ENCODE peak calls at places on chromosomes 1 and 21, in eight cellular contexts. One of them, this sample, is unnamed.
A peak's percentile ranks its signal among the peaks of the same experiment; 100 is the strongest.

GRCh38 chr1:155196893-155197638 is 10.6 kb downstream of the THBS3 start:
- DNase-seq in heart right ventricle: no peak
- DNase-seq in fibroblast of the aortic adventitia: peak; percentile 59
- DNase-seq in B cell: no peak
- DNase-seq in endodermal cell: no peak
- DNase-seq in BE2C: no peak
- DNase-seq in GM06990: no peak
- DNase-seq in colonic mucosa: no peak
- DNase-seq in this sample: no peak

GRCh38 chr1:168601051-168601450 is 24.6 kb downstream of the XCL1 start:
- DNase-seq in heart right ventricle: no peak
- DNase-seq in fibroblast of the aortic adventitia: peak; percentile 32
- DNase-seq in B cell: no peak
- DNase-seq in endodermal cell: no peak
- DNase-seq in BE2C: no peak
- DNase-seq in GM06990: no peak
- DNase-seq in colonic mucosa: no peak
- DNase-seq in this sample: no peak

GRCh38 chr1:28927442-28928305 is 13.3 kb downstream of the EPB41 start:
- DNase-seq in heart right ventricle: no peak
- DNase-seq in fibroblast of the aortic adventitia: peak; percentile 87
- DNase-seq in B cell: no peak
- DNase-seq in endodermal cell: no peak
- DNase-seq in BE2C: no peak
- DNase-seq in GM06990: no peak
- DNase-seq in colonic mucosa: no peak
- DNase-seq in this sample: no peak

GRCh38 chr21:30434033-30434631 is 4.1 kb downstream of the KRTAP13-4 start:
- DNase-seq in heart right ventricle: no peak
- DNase-seq in fibroblast of the aortic adventitia: peak; percentile 0
- DNase-seq in B cell: no peak
- DNase-seq in endodermal cell: peak; percentile 88
- DNase-seq in BE2C: peak; percentile 33
- DNase-seq in GM06990: no peak
- DNase-seq in colonic mucosa: peak; percentile 22
- DNase-seq in this sample: no peak

GRCh38 chr1:116988908-116989307 is 12.7 kb upstream of the CD101 start:
- DNase-seq in heart right ventricle: no peak
- DNase-seq in fibroblast of the aortic adventitia: no peak
- DNase-seq in B cell: no peak
- DNase-seq in endodermal cell: no peak
- DNase-seq in BE2C: no peak
- DNase-seq in GM06990: no peak
- DNase-seq in colonic mucosa: peak; percentile 27
- DNase-seq in this sample: no peak

GRCh38 chr21:37267269-37268185 is at the start of gene VPS26C:
- DNase-seq in heart right ventricle: peak; percentile 98
- DNase-seq in fibroblast of the aortic adventitia: peak; percentile 99
- DNase-seq in B cell: peak; percentile 89
- DNase-seq in endodermal cell: peak; percentile 99
- DNase-seq in BE2C: peak; percentile 99
- DNase-seq in GM06990: peak; percentile 100
- DNase-seq in colonic mucosa: peak; percentile 99
- DNase-seq in this sample: peak; percentile 95

GRCh38 chr1:210315529-210315928 is 13.2 kb upstream of the HHAT start:
- DNase-seq in heart right ventricle: no peak
- DNase-seq in fibroblast of the aortic adventitia: no peak
- DNase-seq in B cell: no peak
- DNase-seq in endodermal cell: no peak
- DNase-seq in BE2C: no peak
- DNase-seq in GM06990: no peak
- DNase-seq in colonic mucosa: no peak
- DNase-seq in this sample: no peak

GRCh38 chr1:94061513-94062443 is 59.2 kb downstream of the ABCA4 start:
- DNase-seq in heart right ventricle: peak; percentile 53
- DNase-seq in fibroblast of the aortic adventitia: peak; percentile 89
- DNase-seq in B cell: no peak
- DNase-seq in endodermal cell: peak; percentile 92
- DNase-seq in BE2C: peak; percentile 67
- DNase-seq in GM06990: no peak
- DNase-seq in colonic mucosa: peak; percentile 75
- DNase-seq in this sample: peak; percentile 73

GRCh38 chr1:29772584-29772983 is 536.3 kb downstream of the PTPRU start:
- DNase-seq in heart right ventricle: no peak
- DNase-seq in fibroblast of the aortic adventitia: no peak
- DNase-seq in B cell: no peak
- DNase-seq in endodermal cell: peak; percentile 22
- DNase-seq in BE2C: no peak
- DNase-seq in GM06990: no peak
- DNase-seq in colonic mucosa: no peak
- DNase-seq in this sample: no peak

GRCh38 chr1:183038913-183039312 is 15.7 kb downstream of the LAMC1 start:
- DNase-seq in heart right ventricle: no peak
- DNase-seq in fibroblast of the aortic adventitia: no peak
- DNase-seq in B cell: no peak
- DNase-seq in endodermal cell: no peak
- DNase-seq in BE2C: no peak
- DNase-seq in GM06990: no peak
- DNase-seq in colonic mucosa: no peak
- DNase-seq in this sample: no peak

GRCh38 chr1:67686272-67687197 is 1.5 kb downstream of the GADD45A start:
- DNase-seq in heart right ventricle: peak; percentile 72
- DNase-seq in fibroblast of the aortic adventitia: peak; percentile 100
- DNase-seq in B cell: peak; percentile 45
- DNase-seq in endodermal cell: peak; percentile 84
- DNase-seq in BE2C: peak; percentile 75
- DNase-seq in GM06990: peak; percentile 78
- DNase-seq in colonic mucosa: peak; percentile 76
- DNase-seq in this sample: peak; percentile 53

GRCh38 chr1:246153796-246154212 is 353.3 kb downstream of the SMYD3 start:
- DNase-seq in heart right ventricle: no peak
- DNase-seq in fibroblast of the aortic adventitia: peak; percentile 9
- DNase-seq in B cell: no peak
- DNase-seq in endodermal cell: no peak
- DNase-seq in BE2C: no peak
- DNase-seq in GM06990: no peak
- DNase-seq in colonic mucosa: no peak
- DNase-seq in this sample: no peak

GRCh38 chr1:7404046-7404742 is 366.9 kb upstream of the VAMP3 start:
- DNase-seq in heart right ventricle: no peak
- DNase-seq in fibroblast of the aortic adventitia: no peak
- DNase-seq in B cell: no peak
- DNase-seq in endodermal cell: peak; percentile 36
- DNase-seq in BE2C: no peak
- DNase-seq in GM06990: no peak
- DNase-seq in colonic mucosa: no peak
- DNase-seq in this sample: no peak

GRCh38 chr1:226632169-226632884 is 83.8 kb downstream of the STUM start:
- DNase-seq in heart right ventricle: no peak
- DNase-seq in fibroblast of the aortic adventitia: no peak
- DNase-seq in B cell: no peak
- DNase-seq in endodermal cell: peak; percentile 33
- DNase-seq in BE2C: no peak
- DNase-seq in GM06990: no peak
- DNase-seq in colonic mucosa: no peak
- DNase-seq in this sample: no peak

GRCh38 chr1:47986741-47987140 is 10.4 kb downstream of the TRABD2B start:
- DNase-seq in heart right ventricle: peak; percentile 65
- DNase-seq in fibroblast of the aortic adventitia: peak; percentile 50
- DNase-seq in B cell: no peak
- DNase-seq in endodermal cell: no peak
- DNase-seq in BE2C: no peak
- DNase-seq in GM06990: no peak
- DNase-seq in colonic mucosa: no peak
- DNase-seq in this sample: no peak

GRCh38 chr1:47981664-47982350 is 15.4 kb downstream of the TRABD2B start:
- DNase-seq in heart right ventricle: no peak
- DNase-seq in fibroblast of the aortic adventitia: no peak
- DNase-seq in B cell: no peak
- DNase-seq in endodermal cell: no peak
- DNase-seq in BE2C: no peak
- DNase-seq in GM06990: no peak
- DNase-seq in colonic mucosa: no peak
- DNase-seq in this sample: no peak

GRCh38 chr1:47985001-47985400 is 12.2 kb downstream of the TRABD2B start:
- DNase-seq in heart right ventricle: no peak
- DNase-seq in fibroblast of the aortic adventitia: no peak
- DNase-seq in B cell: no peak
- DNase-seq in endodermal cell: no peak
- DNase-seq in BE2C: no peak
- DNase-seq in GM06990: no peak
- DNase-seq in colonic mucosa: no peak
- DNase-seq in this sample: no peak

GRCh38 chr1:47983677-47984076 is 13.5 kb downstream of the TRABD2B start:
- DNase-seq in heart right ventricle: no peak
- DNase-seq in fibroblast of the aortic adventitia: no peak
- DNase-seq in B cell: no peak
- DNase-seq in endodermal cell: no peak
- DNase-seq in BE2C: no peak
- DNase-seq in GM06990: no peak
- DNase-seq in colonic mucosa: no peak
- DNase-seq in this sample: no peak

GRCh38 chr1:47984175-47984789 is 12.9 kb downstream of the TRABD2B start:
- DNase-seq in heart right ventricle: peak; percentile 57
- DNase-seq in fibroblast of the aortic adventitia: no peak
- DNase-seq in B cell: no peak
- DNase-seq in endodermal cell: peak; percentile 89
- DNase-seq in BE2C: no peak
- DNase-seq in GM06990: no peak
- DNase-seq in colonic mucosa: no peak
- DNase-seq in this sample: no peak
- TF ChIP-seq CTCF in heart right ventricle: no peak
- TF ChIP-seq CTCF in fibroblast of the aortic adventitia: no peak
- TF ChIP-seq CTCF in B cell: no peak
- TF ChIP-seq CTCF in endodermal cell: peak; percentile 40
- TF ChIP-seq CTCF in BE2C: no peak
- TF ChIP-seq CTCF in GM06990: no peak
- TF ChIP-seq CTCF in colonic mucosa: no peak
- TF ChIP-seq CTCF in this sample: no peak

GRCh38 chr21:35840197-35840799 is 220.0 kb downstream of the SETD4 start:
- DNase-seq in heart right ventricle: no peak
- DNase-seq in fibroblast of the aortic adventitia: peak; percentile 96
- DNase-seq in B cell: peak; percentile 34
- DNase-seq in endodermal cell: peak; percentile 65
- DNase-seq in BE2C: peak; percentile 51
- DNase-seq in GM06990: no peak
- DNase-seq in colonic mucosa: peak; percentile 65
- DNase-seq in this sample: peak; percentile 36
- TF ChIP-seq CTCF in heart right ventricle: peak; percentile 77
- TF ChIP-seq CTCF in fibroblast of the aortic adventitia: peak; percentile 88
- TF ChIP-seq CTCF in B cell: peak; percentile 86
- TF ChIP-seq CTCF in endodermal cell: peak; percentile 98
- TF ChIP-seq CTCF in BE2C: peak; percentile 78
- TF ChIP-seq CTCF in GM06990: peak; percentile 85
- TF ChIP-seq CTCF in colonic mucosa: peak; percentile 69
- TF ChIP-seq CTCF in this sample: peak; percentile 65

DNA sequence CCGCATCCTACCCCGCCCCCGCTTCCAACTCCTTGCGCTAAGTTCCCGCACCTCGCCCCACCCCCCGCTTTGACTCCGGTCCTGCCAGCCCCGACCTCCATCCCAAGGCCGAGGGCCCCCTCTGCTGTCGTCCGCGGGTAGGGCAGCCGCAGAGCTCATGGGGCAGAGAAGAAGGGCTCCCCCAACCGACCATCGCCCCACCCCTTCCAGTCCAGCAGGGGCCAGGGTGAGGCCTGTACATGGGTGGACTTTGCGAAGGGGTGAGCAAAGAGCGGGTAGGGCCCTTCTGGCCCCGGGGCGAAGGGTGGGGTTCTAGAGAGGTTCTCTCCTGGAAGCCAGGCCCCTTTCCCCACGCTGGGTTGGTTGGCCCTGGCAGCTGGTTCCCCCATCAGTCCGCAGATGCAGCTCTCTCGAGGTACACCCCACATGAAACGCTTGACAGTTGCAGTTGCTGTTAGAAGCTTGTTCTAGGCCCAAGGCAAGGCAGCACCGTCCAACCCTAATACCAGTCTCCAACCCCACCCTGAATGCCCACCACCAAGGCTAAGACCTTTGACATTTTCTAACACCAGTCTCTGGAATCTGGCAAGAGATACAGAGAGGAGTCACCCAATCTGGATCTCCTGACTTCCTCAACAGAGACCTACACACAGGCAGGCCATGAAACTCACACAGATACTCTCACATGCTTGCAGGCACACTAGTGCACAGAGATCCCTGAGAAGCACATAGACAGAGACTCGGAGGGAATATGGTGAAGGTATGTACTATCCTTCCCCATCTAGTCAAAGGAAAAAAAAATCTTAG is 25.3 kb upstream of the ADGRB2 start:
- DNase-seq in heart right ventricle: peak; percentile 97
- DNase-seq in fibroblast of the aortic adventitia: peak; percentile 90
- DNase-seq in B cell: peak; percentile 97
- DNase-seq in endodermal cell: peak; percentile 99
- DNase-seq in BE2C: peak; percentile 91
- DNase-seq in GM06990: peak; percentile 91
- DNase-seq in colonic mucosa: peak; percentile 99
- DNase-seq in this sample: peak; percentile 93
- TF ChIP-seq CTCF in heart right ventricle: peak; percentile 88
- TF ChIP-seq CTCF in fibroblast of the aortic adventitia: peak; percentile 96
- TF ChIP-seq CTCF in B cell: peak; percentile 79
- TF ChIP-seq CTCF in endodermal cell: peak; percentile 88
- TF ChIP-seq CTCF in BE2C: peak; percentile 69
- TF ChIP-seq CTCF in GM06990: peak; percentile 99
- TF ChIP-seq CTCF in colonic mucosa: peak; percentile 64
- TF ChIP-seq CTCF in this sample: peak; percentile 96

GRCh38 chr1:59976194-59977074 is 49.9 kb upstream of the CYP2J2 start:
- DNase-seq in heart right ventricle: peak; percentile 63
- DNase-seq in fibroblast of the aortic adventitia: peak; percentile 76
- DNase-seq in B cell: peak; percentile 53
- DNase-seq in endodermal cell: peak; percentile 92
- DNase-seq in BE2C: peak; percentile 53
- DNase-seq in GM06990: peak; percentile 5
- DNase-seq in colonic mucosa: peak; percentile 79
- DNase-seq in this sample: peak; percentile 72

GRCh38 chr1:59973719-59974118 is 47.1 kb upstream of the CYP2J2 start:
- DNase-seq in heart right ventricle: no peak
- DNase-seq in fibroblast of the aortic adventitia: no peak
- DNase-seq in B cell: no peak
- DNase-seq in endodermal cell: no peak
- DNase-seq in BE2C: no peak
- DNase-seq in GM06990: no peak
- DNase-seq in colonic mucosa: no peak
- DNase-seq in this sample: no peak

GRCh38 chr1:59978026-59978425 is 51.5 kb upstream of the CYP2J2 start:
- DNase-seq in heart right ventricle: no peak
- DNase-seq in fibroblast of the aortic adventitia: no peak
- DNase-seq in B cell: no peak
- DNase-seq in endodermal cell: no peak
- DNase-seq in BE2C: no peak
- DNase-seq in GM06990: no peak
- DNase-seq in colonic mucosa: no peak
- DNase-seq in this sample: no peak

GRCh38 chr1:59979551-59980070 is 53.0 kb upstream of the CYP2J2 start:
- DNase-seq in heart right ventricle: no peak
- DNase-seq in fibroblast of the aortic adventitia: peak; percentile 9
- DNase-seq in B cell: no peak
- DNase-seq in endodermal cell: no peak
- DNase-seq in BE2C: no peak
- DNase-seq in GM06990: no peak
- DNase-seq in colonic mucosa: no peak
- DNase-seq in this sample: no peak

DNA sequence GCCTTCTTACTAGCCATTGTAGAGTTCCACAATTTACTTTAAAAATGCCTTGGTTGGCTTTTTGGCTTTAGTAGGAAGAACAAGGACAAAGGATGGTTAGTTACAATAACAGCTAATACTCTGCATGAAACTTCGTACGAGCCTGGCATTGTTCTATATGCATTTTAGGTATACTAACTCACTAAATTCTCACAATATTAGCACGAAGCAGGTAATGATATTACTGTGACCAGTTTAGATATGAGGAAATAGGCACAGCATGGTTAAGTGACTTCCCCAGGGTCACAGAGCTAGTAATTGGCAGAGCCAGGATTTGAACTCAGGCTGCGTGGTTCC is 50.5 kb upstream of the CYP2J2 start:
- DNase-seq in heart right ventricle: no peak
- DNase-seq in fibroblast of the aortic adventitia: no peak
- DNase-seq in B cell: no peak
- DNase-seq in endodermal cell: no peak
- DNase-seq in BE2C: no peak
- DNase-seq in GM06990: no peak
- DNase-seq in colonic mucosa: no peak
- DNase-seq in this sample: no peak
- TF ChIP-seq CTCF in heart right ventricle: no peak
- TF ChIP-seq CTCF in fibroblast of the aortic adventitia: no peak
- TF ChIP-seq CTCF in B cell: peak; percentile 73
- TF ChIP-seq CTCF in endodermal cell: no peak
- TF ChIP-seq CTCF in BE2C: no peak
- TF ChIP-seq CTCF in GM06990: no peak
- TF ChIP-seq CTCF in colonic mucosa: peak; percentile 19
- TF ChIP-seq CTCF in this sample: no peak

This sample was measured in GM20000.